ENCODE peak calls at places on chromosomes 6 and 20, in seven cellular contexts. E, L, V, J, I, K and G are unnamed samples.

GRCh38 chr20:49813305-49813974 is 812 bp downstream of the SLC9A8 start:
- DNase-seq in E (no peak), L (peak), V (no peak), J (no peak), I (no peak), K (no peak), G (no peak)

GRCh38 chr6:81787313-81788068 is 35.0 kb upstream of the TENT5A start:
- DNase-seq in E (no peak), L (no peak), V (no peak), J (peak), I (no peak), K (no peak), G (no peak)

GRCh38 chr6:92180090-92180489 is 1239.3 kb downstream of the EPHA7 start:
- DNase-seq in E (no peak), L (no peak), V (no peak), J (no peak), I (no peak), K (no peak), G (no peak)

GRCh38 chr6:83467620-83468036 is 36.8 kb upstream of the ME1 start:
- DNase-seq in E (no peak), L (peak), V (no peak), J (no peak), I (no peak), K (no peak), G (no peak)

GRCh38 chr20:63978319-63979220 is 872 bp downstream of the SAMD10 start:
- DNase-seq in E (peak), L (peak), V (no peak), J (peak), I (peak), K (no peak), G (peak)

GRCh38 chr20:63120286-63121090 is 95.4 kb downstream of the YTHDF1 start:
- DNase-seq in E (no peak), L (peak), V (no peak), J (no peak), I (peak), K (no peak), G (no peak)

GRCh38 chr6:113050010-113050893 is 703.1 kb downstream of the RFPL4B start:
- DNase-seq in E (no peak), L (no peak), V (no peak), J (peak), I (no peak), K (no peak), G (no peak)

GRCh38 chr6:88734544-88734943 is 228.9 kb downstream of the RNGTT start:
- DNase-seq in E (no peak), L (no peak), V (no peak), J (no peak), I (no peak), K (no peak), G (no peak)

GRCh38 chr20:47583551-47583950 is 81.9 kb downstream of the NCOA3 start:
- DNase-seq in E (no peak), L (no peak), V (no peak), J (no peak), I (no peak), K (no peak), G (no peak)

GRCh38 chr6:153038378-153038777 is 35.9 kb upstream of the MTRF1L start:
- DNase-seq in E (no peak), L (no peak), V (peak), J (peak), I (no peak), K (no peak), G (no peak)

GRCh38 chr6:41278699-41279405 is 7.6 kb downstream of the TREM1 start:
- DNase-seq in E (no peak), L (peak), V (no peak), J (peak), I (no peak), K (no peak), G (no peak)

GRCh38 chr20:37393863-37394542 is 48.1 kb downstream of the SRC start:
- DNase-seq in E (no peak), L (no peak), V (no peak), J (no peak), I (peak), K (no peak), G (no peak)

GRCh38 chr20:11229772-11230171 is 556.0 kb upstream of the JAG1 start:
- DNase-seq in E (no peak), L (no peak), V (peak), J (peak), I (no peak), K (peak), G (no peak)

GRCh38 chr6:150418825-150419594 is 50.2 kb downstream of the IYD start:
- DNase-seq in E (peak), L (peak), V (no peak), J (peak), I (no peak), K (no peak), G (no peak)

GRCh38 chr6:7249946-7250643 is 62.9 kb downstream of the SSR1 start:
- DNase-seq in E (no peak), L (peak), V (no peak), J (no peak), I (no peak), K (no peak), G (no peak)
- TF ChIP-seq CTCF in E (no peak), L (no peak), V (no peak), J (no peak), I (no peak), K (no peak), G (no peak)

DNA sequence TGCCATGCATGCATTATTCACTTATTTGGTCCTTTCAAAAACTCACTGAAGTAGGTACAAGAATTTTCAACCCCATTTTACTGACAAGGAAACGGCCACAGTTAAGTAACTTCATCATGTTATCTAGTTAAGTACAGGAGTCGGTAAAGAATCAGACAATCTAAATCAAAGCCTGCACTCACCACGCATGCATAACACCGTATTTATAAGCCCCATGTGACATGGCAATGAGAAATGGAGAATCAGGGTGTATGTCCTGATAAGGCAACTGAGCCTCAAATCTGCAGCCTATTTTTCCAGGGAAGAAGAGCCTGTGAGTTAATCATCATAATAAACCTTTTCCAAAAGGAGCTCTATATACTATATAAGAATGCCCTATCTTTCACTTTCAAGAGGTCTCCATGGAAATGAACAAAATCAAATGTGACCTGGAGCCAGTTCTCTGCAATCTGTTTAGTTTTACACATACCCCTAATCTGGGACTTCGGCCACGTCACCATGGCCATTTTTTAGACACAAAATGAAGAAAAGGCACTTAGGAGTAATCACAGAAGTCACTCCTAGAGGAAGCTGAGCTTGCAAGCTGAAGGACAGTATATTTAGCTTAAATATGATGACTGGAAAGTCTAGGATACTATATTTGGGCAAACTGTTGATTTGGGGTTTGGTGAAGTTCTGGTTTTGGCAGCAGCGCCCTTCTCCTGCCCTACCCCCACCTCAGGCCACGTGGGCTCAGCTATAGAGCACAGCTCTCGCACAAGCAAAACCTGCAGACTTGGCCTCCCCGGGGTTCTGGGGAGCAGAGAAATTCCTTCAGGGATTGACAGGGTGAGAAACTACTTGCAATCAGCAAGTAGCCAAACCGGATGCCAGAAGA is 19.2 kb downstream of the TRAM2 start:
- DNase-seq in E (no peak), L (no peak), V (no peak), J (no peak), I (no peak), K (no peak), G (no peak)
- H3K4me3 ChIP-seq in E (no peak), L (no peak), V (no peak), J (no peak), I (no peak), K (peak), G (no peak)

GRCh38 chr6:156928972-156929371 is 151.8 kb downstream of the ARID1B start:
- DNase-seq in E (no peak), L (no peak), V (no peak), J (no peak), I (no peak), K (no peak), G (no peak)

GRCh38 chr6:156925718-156926607 is 148.8 kb downstream of the ARID1B start:
- DNase-seq in E (no peak), L (no peak), V (no peak), J (peak), I (no peak), K (no peak), G (no peak)

GRCh38 chr6:156928126-156928525 is 150.9 kb downstream of the ARID1B start:
- DNase-seq in E (no peak), L (no peak), V (no peak), J (no peak), I (no peak), K (no peak), G (no peak)

GRCh38 chr6:156919819-156920379 is 142.7 kb downstream of the ARID1B start:
- DNase-seq in E (no peak), L (no peak), V (no peak), J (no peak), I (no peak), K (no peak), G (no peak)

DNA sequence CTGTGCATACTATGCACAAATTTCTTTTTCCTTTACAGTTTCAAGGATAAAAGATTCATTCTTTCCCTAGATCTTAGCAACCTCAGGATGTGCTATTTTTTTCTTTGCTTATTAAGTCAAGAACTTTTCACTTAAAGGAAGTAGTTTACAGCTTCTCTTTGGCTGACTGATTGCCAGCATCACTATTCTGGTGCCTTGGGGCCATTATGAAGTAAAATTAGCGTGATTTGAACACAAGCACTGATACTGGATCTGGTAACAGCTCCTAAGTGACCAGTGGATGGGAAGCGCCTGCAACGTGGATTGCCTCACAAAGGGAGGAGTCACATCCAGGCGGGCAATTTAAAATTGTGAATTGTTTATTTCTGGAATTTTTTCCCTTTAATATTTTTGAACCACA is 147.1 kb downstream of the ARID1B start:
- DNase-seq in E (no peak), L (no peak), V (no peak), J (no peak), I (no peak), K (no peak), G (no peak)
- TF ChIP-seq CTCF in E (no peak), L (no peak), V (no peak), J (no peak), I (no peak), K (no peak), G (no peak)

GRCh38 chr20:9160760-9161159 is 91.9 kb downstream of the PLCB4 start:
- DNase-seq in E (no peak), L (no peak), V (peak), J (no peak), I (no peak), K (no peak), G (no peak)

GRCh38 chr20:9163995-9164394 is 95.1 kb downstream of the PLCB4 start:
- DNase-seq in E (no peak), L (no peak), V (no peak), J (no peak), I (no peak), K (no peak), G (no peak)

GRCh38 chr20:9156529-9157280 is 87.8 kb downstream of the PLCB4 start:
- DNase-seq in E (no peak), L (no peak), V (no peak), J (no peak), I (no peak), K (no peak), G (no peak)

GRCh38 chr20:9161308-9161707 is 92.4 kb downstream of the PLCB4 start:
- DNase-seq in E (no peak), L (no peak), V (no peak), J (no peak), I (no peak), K (no peak), G (no peak)

GRCh38 chr20:9160341-9160740 is 91.5 kb downstream of the PLCB4 start:
- DNase-seq in E (no peak), L (no peak), V (no peak), J (no peak), I (no peak), K (no peak), G (no peak)
- H3K4me3 ChIP-seq in E (no peak), L (no peak), V (no peak), J (no peak), I (no peak), K (peak), G (no peak)